ENCODE peak calls at places on chromosomes 4 and X, in ten cellular contexts. K, C, M, F, R, A, Y, E, Q and T are unnamed samples.

GRCh38 chrX:15680401-15680800 is 15.8 kb upstream of the CLTRN start:
- DNase-seq in K (no peak), C (no peak), M (no peak), F (peak), R (no peak), A (peak), Y (no peak), E (no peak), Q (no peak), T (no peak)

GRCh38 chr4:128606173-128606572 is 203.3 kb upstream of the JADE1 start:
- DNase-seq in K (peak), C (no peak), M (no peak), F (peak), R (no peak), A (peak), Y (no peak), E (no peak), Q (no peak), T (no peak)

GRCh38 chr4:31045724-31046318 is 325.7 kb downstream of the PCDH7 start:
- DNase-seq in K (peak), C (no peak), M (no peak), F (peak), R (no peak), A (peak), Y (no peak), E (peak), Q (no peak), T (no peak)

GRCh38 chr4:98745372-98745771 is 87.0 kb upstream of the TSPAN5 start:
- DNase-seq in K (peak), C (peak), M (no peak), F (peak), R (no peak), A (peak), Y (no peak), E (no peak), Q (no peak), T (peak)

GRCh38 chr4:85861064-85861767 is 386.3 kb downstream of the ARHGAP24 start:
- DNase-seq in K (no peak), C (peak), M (no peak), F (no peak), R (no peak), A (no peak), Y (no peak), E (peak), Q (no peak), T (no peak)

GRCh38 chr4:81120055-81120454 is 89.5 kb downstream of the BMP3 start:
- DNase-seq in K (no peak), C (no peak), M (no peak), F (no peak), R (no peak), A (no peak), Y (no peak), E (no peak), Q (no peak), T (no peak)

GRCh38 chr4:86356425-86356824 is 3.4 kb downstream of the MAPK10 start:
- DNase-seq in K (no peak), C (no peak), M (no peak), F (no peak), R (no peak), A (no peak), Y (no peak), E (no peak), Q (no peak), T (no peak)

GRCh38 chr4:112038861-112039260 is 106.4 kb upstream of the FAM241A start:
- DNase-seq in K (peak), C (no peak), M (no peak), F (peak), R (no peak), A (peak), Y (no peak), E (no peak), Q (no peak), T (no peak)

GRCh38 chrX:100368167-100368566 is 41.9 kb downstream of the PCDH19 start:
- DNase-seq in K (peak), C (no peak), M (no peak), F (peak), R (no peak), A (no peak), Y (peak), E (no peak), Q (no peak), T (peak)

GRCh38 chr4:144449623-144450022 is 196.3 kb upstream of the HHIP start:
- DNase-seq in K (peak), C (peak), M (no peak), F (no peak), R (peak), A (peak), Y (no peak), E (no peak), Q (no peak), T (no peak)

GRCh38 chrX:144335402-144335801 is 451.5 kb downstream of the UBE2NL start:
- DNase-seq in K (no peak), C (no peak), M (no peak), F (no peak), R (no peak), A (no peak), Y (no peak), E (no peak), Q (no peak), T (peak)

GRCh38 chr4:108651068-108651794 is 832 bp downstream of the OSTC start:
- DNase-seq in K (peak), C (no peak), M (no peak), F (peak), R (no peak), A (peak), Y (no peak), E (no peak), Q (no peak), T (no peak)

GRCh38 chrX:40078489-40079288 is 19.1 kb downstream of the BCOR start:
- DNase-seq in K (no peak), C (no peak), M (no peak), F (no peak), R (no peak), A (no peak), Y (no peak), E (no peak), Q (no peak), T (no peak)

GRCh38 chrX:8272846-8273245 is 101.8 kb upstream of the VCX2 start:
- DNase-seq in K (no peak), C (no peak), M (no peak), F (no peak), R (no peak), A (no peak), Y (no peak), E (no peak), Q (no peak), T (no peak)

GRCh38 chr4:110020139-110020538 is 107.5 kb downstream of the EGF start:
- DNase-seq in K (peak), C (no peak), M (no peak), F (no peak), R (no peak), A (peak), Y (no peak), E (no peak), Q (no peak), T (no peak)

GRCh38 chr4:71833175-71833900 is 49.5 kb upstream of the GC start:
- DNase-seq in K (no peak), C (peak), M (no peak), F (no peak), R (no peak), A (peak), Y (no peak), E (no peak), Q (no peak), T (no peak)

GRCh38 chrX:21840199-21840557 is 761 bp downstream of the MBTPS2 start:
- DNase-seq in K (peak), C (no peak), M (no peak), F (no peak), R (no peak), A (peak), Y (peak), E (no peak), Q (no peak), T (no peak)